ENCODE peak calls at places on chromosomes 7 and 10, in ten cellular contexts. One of them, this sample, is unnamed.

GRCh38 chr10:98030093-98030821 is at the start of gene CRTAC1:
- DNase-seq in ovary: peak; percentile 28
- DNase-seq in NB4: no peak
- DNase-seq in heart left ventricle: peak; percentile 84
- DNase-seq in right lobe of liver: no peak
- DNase-seq in body of pancreas: peak; percentile 57
- DNase-seq in A549: peak; percentile 32
- DNase-seq in suprapubic skin: no peak
- DNase-seq in IMR-90: no peak
- DNase-seq in lower leg skin: peak; percentile 24
- DNase-seq in this sample: peak; percentile 83

GRCh38 chr7:5282464-5283316 is at the start of gene SLC29A4:
- DNase-seq in right lobe of liver: peak; percentile 73
- DNase-seq in heart left ventricle: peak; percentile 55
- DNase-seq in IMR-90: no peak
- DNase-seq in body of pancreas: peak; percentile 45
- DNase-seq in suprapubic skin: no peak
- DNase-seq in ovary: peak; percentile 67
- DNase-seq in A549: peak; percentile 48
- DNase-seq in lower leg skin: no peak
- DNase-seq in NB4: peak; percentile 52
- DNase-seq in this sample: no peak

GRCh38 chr10:74096777-74097176 is 53.9 kb downstream of the AP3M1 start:
- DNase-seq in heart left ventricle: no peak
- DNase-seq in body of pancreas: no peak
- DNase-seq in lower leg skin: no peak
- DNase-seq in suprapubic skin: no peak
- DNase-seq in IMR-90: no peak
- DNase-seq in right lobe of liver: no peak
- DNase-seq in ovary: no peak
- DNase-seq in A549: no peak
- DNase-seq in NB4: peak; percentile 78
- DNase-seq in this sample: no peak

GRCh38 chr10:69952801-69953200 is 99.8 kb upstream of the MACROH2A2 start:
- DNase-seq in heart left ventricle: no peak
- DNase-seq in IMR-90: no peak
- DNase-seq in ovary: no peak
- DNase-seq in NB4: no peak
- DNase-seq in suprapubic skin: no peak
- DNase-seq in lower leg skin: no peak
- DNase-seq in body of pancreas: no peak
- DNase-seq in right lobe of liver: no peak
- DNase-seq in A549: no peak
- DNase-seq in this sample: no peak

GRCh38 chr7:103687981-103688380 is 242.0 kb upstream of the SLC26A5 start:
- DNase-seq in ovary: no peak
- DNase-seq in IMR-90: no peak
- DNase-seq in heart left ventricle: no peak
- DNase-seq in suprapubic skin: no peak
- DNase-seq in body of pancreas: no peak
- DNase-seq in A549: no peak
- DNase-seq in right lobe of liver: no peak
- DNase-seq in lower leg skin: no peak
- DNase-seq in NB4: no peak
- DNase-seq in this sample: no peak

GRCh38 chr10:88256013-88256680 is 327.0 kb downstream of the RNLS start:
- DNase-seq in lower leg skin: peak; percentile 19
- DNase-seq in right lobe of liver: no peak
- DNase-seq in suprapubic skin: no peak
- DNase-seq in A549: no peak
- DNase-seq in ovary: no peak
- DNase-seq in body of pancreas: peak; percentile 47
- DNase-seq in NB4: no peak
- DNase-seq in heart left ventricle: peak; percentile 86
- DNase-seq in IMR-90: no peak
- DNase-seq in this sample: peak; percentile 85

GRCh38 chr7:118149394-118149793 is 34.6 kb upstream of the LSM8 start:
- DNase-seq in A549: no peak
- DNase-seq in suprapubic skin: no peak
- DNase-seq in right lobe of liver: no peak
- DNase-seq in NB4: no peak
- DNase-seq in body of pancreas: no peak
- DNase-seq in ovary: no peak
- DNase-seq in heart left ventricle: no peak
- DNase-seq in lower leg skin: no peak
- DNase-seq in IMR-90: no peak
- DNase-seq in this sample: no peak

GRCh38 chr10:28294809-28295208 is 8.1 kb downstream of the MPP7 start:
- DNase-seq in lower leg skin: no peak
- DNase-seq in NB4: no peak
- DNase-seq in A549: no peak
- DNase-seq in heart left ventricle: no peak
- DNase-seq in body of pancreas: no peak
- DNase-seq in ovary: no peak
- DNase-seq in suprapubic skin: no peak
- DNase-seq in IMR-90: no peak
- DNase-seq in right lobe of liver: no peak
- DNase-seq in this sample: no peak

DNA sequence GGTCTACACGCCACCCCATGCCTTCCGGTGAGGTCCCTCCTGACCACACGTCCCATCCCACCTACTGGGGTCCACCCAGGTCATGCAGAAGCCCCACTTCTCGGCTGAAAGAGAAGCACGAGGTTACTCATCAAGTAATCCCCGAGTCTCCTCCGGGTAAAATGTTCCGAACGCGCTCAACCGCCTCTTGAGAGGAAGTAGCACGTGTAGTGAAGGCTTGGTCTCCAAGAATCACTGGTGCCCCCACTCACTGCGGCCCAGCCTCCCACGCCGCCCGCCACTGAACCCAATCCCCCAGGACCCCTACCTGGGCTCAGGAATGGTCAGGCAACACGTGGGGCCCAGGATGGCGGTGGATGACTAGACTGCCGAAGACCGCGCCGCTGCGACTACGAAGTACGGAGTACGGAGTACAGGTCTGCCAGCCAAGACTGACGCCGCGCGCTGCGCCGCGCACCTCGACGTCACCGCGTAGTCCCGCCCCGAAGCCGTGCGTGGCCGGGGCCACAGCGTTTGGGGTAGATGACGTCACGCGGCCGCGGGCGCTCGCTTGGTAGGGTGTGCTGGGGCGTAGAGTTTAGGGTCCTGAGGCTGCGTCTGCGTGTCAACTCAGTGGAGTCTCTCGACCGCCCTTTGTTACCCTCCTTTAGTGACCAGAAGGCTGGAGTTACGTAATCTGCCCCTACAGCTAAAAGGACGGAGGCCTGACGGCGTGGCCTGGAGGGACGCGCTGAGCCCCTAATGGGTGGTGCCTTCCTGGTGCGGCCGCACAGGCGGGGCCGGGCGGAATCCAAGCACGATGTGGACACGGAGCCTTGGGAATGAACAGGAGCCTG is 7.6 kb upstream of the MYO1G start:
- DNase-seq in ovary: peak; percentile 96
- DNase-seq in lower leg skin: peak; percentile 90
- DNase-seq in A549: peak; percentile 95
- DNase-seq in NB4: peak; percentile 100
- DNase-seq in suprapubic skin: peak; percentile 96
- DNase-seq in body of pancreas: peak; percentile 94
- DNase-seq in heart left ventricle: peak; percentile 97
- DNase-seq in IMR-90: peak; percentile 95
- DNase-seq in right lobe of liver: peak; percentile 95
- DNase-seq in this sample: peak; percentile 96
- TF ChIP-seq POLR2A in ovary: peak; percentile 99
- TF ChIP-seq POLR2A in lower leg skin: no peak
- TF ChIP-seq POLR2A in A549: peak; percentile 99
- TF ChIP-seq POLR2A in NB4: peak; percentile 100
- TF ChIP-seq POLR2A in suprapubic skin: peak; percentile 97
- TF ChIP-seq POLR2A in body of pancreas: peak; percentile 95
- TF ChIP-seq POLR2A in heart left ventricle: peak; percentile 39
- TF ChIP-seq POLR2A in IMR-90: peak; percentile 98
- TF ChIP-seq POLR2A in right lobe of liver: peak; percentile 90
- TF ChIP-seq POLR2A in this sample: peak; percentile 93

DNA sequence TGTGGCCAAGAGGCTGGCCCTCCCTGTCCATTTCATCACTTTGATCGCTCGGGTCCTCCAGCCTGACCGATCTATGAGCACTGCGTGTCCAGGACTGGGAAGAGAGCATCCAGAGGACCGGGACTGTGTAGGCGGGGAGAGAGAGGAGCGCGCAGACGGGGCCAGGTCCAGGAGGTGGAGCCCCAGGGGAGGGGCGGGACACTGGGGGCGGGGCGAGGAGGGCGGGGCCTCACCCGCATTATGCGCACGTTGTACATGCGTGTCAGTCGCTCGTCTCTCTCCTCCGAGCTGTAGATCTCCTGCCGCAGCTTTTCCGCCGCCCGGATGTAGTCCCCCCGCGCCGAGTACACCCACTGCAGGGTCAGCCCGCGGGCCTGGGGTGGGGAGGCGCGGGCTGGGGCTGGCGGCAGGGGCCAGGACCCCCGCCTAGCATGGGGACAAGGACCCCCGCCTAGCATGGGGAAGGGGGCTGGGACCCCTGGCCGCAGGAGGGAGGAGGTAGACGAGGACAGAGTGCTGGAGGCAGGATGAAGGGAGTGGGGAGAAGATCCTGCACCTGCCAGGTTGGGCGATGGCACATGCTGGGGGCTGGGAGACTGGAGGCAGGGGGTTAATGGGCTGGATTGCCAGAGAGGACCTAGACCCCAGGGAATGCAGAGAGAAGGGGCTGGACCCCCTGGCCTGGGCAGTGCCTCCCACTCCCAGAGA is 14.3 kb downstream of the MOSPD3 start:
- DNase-seq in NB4: peak; percentile 96
- DNase-seq in heart left ventricle: peak; percentile 82
- DNase-seq in IMR-90: peak; percentile 81
- DNase-seq in body of pancreas: peak; percentile 80
- DNase-seq in lower leg skin: peak; percentile 78
- DNase-seq in right lobe of liver: peak; percentile 94
- DNase-seq in A549: peak; percentile 85
- DNase-seq in suprapubic skin: peak; percentile 90
- DNase-seq in ovary: peak; percentile 83
- DNase-seq in this sample: peak; percentile 93
- H3K4me3 ChIP-seq in NB4: peak overlapping the region; percentile 64
- H3K4me3 ChIP-seq in heart left ventricle: peak overlapping the region; percentile 32
- H3K4me3 ChIP-seq in IMR-90: peak overlapping the region; percentile 33
- H3K4me3 ChIP-seq in body of pancreas: no peak overlapping the region
- H3K4me3 ChIP-seq in lower leg skin: no peak overlapping the region
- H3K4me3 ChIP-seq in right lobe of liver: no peak overlapping the region
- H3K4me3 ChIP-seq in A549: peak overlapping the region; percentile 37
- H3K4me3 ChIP-seq in suprapubic skin: peak overlapping the region; percentile 38
- H3K4me3 ChIP-seq in ovary: peak overlapping the region; percentile 19
- H3K4me3 ChIP-seq in this sample: peak overlapping the region; percentile 23

GRCh38 chr10:132634241-132634946 is 96.8 kb downstream of the INPP5A start:
- DNase-seq in A549: no peak
- DNase-seq in lower leg skin: no peak
- DNase-seq in NB4: peak; percentile 29
- DNase-seq in body of pancreas: no peak
- DNase-seq in suprapubic skin: peak; percentile 72
- DNase-seq in heart left ventricle: peak; percentile 17
- DNase-seq in IMR-90: no peak
- DNase-seq in right lobe of liver: peak; percentile 36
- DNase-seq in ovary: no peak
- DNase-seq in this sample: peak; percentile 58

GRCh38 chr10:132637477-132638129 is 100.0 kb downstream of the INPP5A start:
- DNase-seq in A549: peak; percentile 66
- DNase-seq in NB4: peak; percentile 81
- DNase-seq in ovary: peak; percentile 24
- DNase-seq in body of pancreas: no peak
- DNase-seq in right lobe of liver: peak; percentile 18
- DNase-seq in lower leg skin: no peak
- DNase-seq in heart left ventricle: peak; percentile 13
- DNase-seq in suprapubic skin: peak; percentile 54
- DNase-seq in IMR-90: peak; percentile 73
- DNase-seq in this sample: peak; percentile 60

GRCh38 chr10:132632851-132633684 is 95.5 kb downstream of the INPP5A start:
- DNase-seq in suprapubic skin: peak; percentile 48
- DNase-seq in lower leg skin: no peak
- DNase-seq in right lobe of liver: peak; percentile 31
- DNase-seq in A549: no peak
- DNase-seq in heart left ventricle: peak; percentile 27
- DNase-seq in ovary: peak; percentile 28
- DNase-seq in IMR-90: peak; percentile 60
- DNase-seq in NB4: no peak
- DNase-seq in body of pancreas: no peak
- DNase-seq in this sample: peak; percentile 73

GRCh38 chr10:132636358-132636757 is 98.8 kb downstream of the INPP5A start:
- DNase-seq in suprapubic skin: peak; percentile 62
- DNase-seq in IMR-90: no peak
- DNase-seq in right lobe of liver: peak; percentile 42
- DNase-seq in body of pancreas: no peak
- DNase-seq in A549: no peak
- DNase-seq in NB4: peak; percentile 32
- DNase-seq in heart left ventricle: peak; percentile 19
- DNase-seq in ovary: no peak
- DNase-seq in lower leg skin: no peak
- DNase-seq in this sample: peak; percentile 59

GRCh38 chr10:132634947-132635271 is 97.3 kb downstream of the INPP5A start:
- DNase-seq in ovary: no peak
- DNase-seq in suprapubic skin: peak; percentile 35
- DNase-seq in body of pancreas: no peak
- DNase-seq in right lobe of liver: no peak
- DNase-seq in A549: no peak
- DNase-seq in heart left ventricle: no peak
- DNase-seq in lower leg skin: no peak
- DNase-seq in NB4: no peak
- DNase-seq in IMR-90: no peak
- DNase-seq in this sample: no peak
- TF ChIP-seq POLR2A in ovary: no peak
- TF ChIP-seq POLR2A in suprapubic skin: no peak
- TF ChIP-seq POLR2A in body of pancreas: no peak
- TF ChIP-seq POLR2A in right lobe of liver: no peak
- TF ChIP-seq POLR2A in A549: no peak
- TF ChIP-seq POLR2A in heart left ventricle: no peak
- TF ChIP-seq POLR2A in lower leg skin: no peak
- TF ChIP-seq POLR2A in NB4: no peak
- TF ChIP-seq POLR2A in IMR-90: no peak
- TF ChIP-seq POLR2A in this sample: no peak

GRCh38 chr7:47293884-47294568 is 287.9 kb downstream of the TNS3 start:
- DNase-seq in A549: no peak
- DNase-seq in NB4: peak; percentile 91
- DNase-seq in lower leg skin: no peak
- DNase-seq in ovary: peak; percentile 39
- DNase-seq in heart left ventricle: peak; percentile 72
- DNase-seq in suprapubic skin: peak; percentile 84
- DNase-seq in right lobe of liver: no peak
- DNase-seq in IMR-90: peak; percentile 51
- DNase-seq in body of pancreas: peak; percentile 52
- DNase-seq in this sample: peak; percentile 92

GRCh38 chr7:47290466-47290865 is 291.4 kb downstream of the TNS3 start:
- DNase-seq in lower leg skin: no peak
- DNase-seq in ovary: no peak
- DNase-seq in IMR-90: no peak
- DNase-seq in heart left ventricle: no peak
- DNase-seq in A549: no peak
- DNase-seq in suprapubic skin: no peak
- DNase-seq in right lobe of liver: no peak
- DNase-seq in body of pancreas: no peak
- DNase-seq in NB4: no peak
- DNase-seq in this sample: no peak

GRCh38 chr7:47290867-47291266 is 291.0 kb downstream of the TNS3 start:
- DNase-seq in suprapubic skin: no peak
- DNase-seq in A549: no peak
- DNase-seq in IMR-90: no peak
- DNase-seq in right lobe of liver: no peak
- DNase-seq in NB4: no peak
- DNase-seq in body of pancreas: no peak
- DNase-seq in lower leg skin: no peak
- DNase-seq in ovary: no peak
- DNase-seq in heart left ventricle: no peak
- DNase-seq in this sample: no peak

GRCh38 chr7:47292832-47293309 is 289.0 kb downstream of the TNS3 start:
- DNase-seq in IMR-90: peak; percentile 51
- DNase-seq in body of pancreas: no peak
- DNase-seq in heart left ventricle: no peak
- DNase-seq in lower leg skin: no peak
- DNase-seq in ovary: no peak
- DNase-seq in NB4: no peak
- DNase-seq in right lobe of liver: no peak
- DNase-seq in suprapubic skin: no peak
- DNase-seq in A549: no peak
- DNase-seq in this sample: no peak

GRCh38 chr7:47291461-47292051 is 290.4 kb downstream of the TNS3 start:
- DNase-seq in NB4: peak; percentile 96
- DNase-seq in right lobe of liver: no peak
- DNase-seq in heart left ventricle: no peak
- DNase-seq in ovary: no peak
- DNase-seq in A549: peak; percentile 56
- DNase-seq in suprapubic skin: peak; percentile 63
- DNase-seq in IMR-90: peak; percentile 96
- DNase-seq in body of pancreas: no peak
- DNase-seq in lower leg skin: peak; percentile 62
- DNase-seq in this sample: no peak
- H3K4me3 ChIP-seq in NB4: peak overlapping the region; percentile 1
- H3K4me3 ChIP-seq in right lobe of liver: no peak overlapping the region
- H3K4me3 ChIP-seq in heart left ventricle: no peak overlapping the region
- H3K4me3 ChIP-seq in ovary: no peak overlapping the region
- H3K4me3 ChIP-seq in A549: no peak overlapping the region
- H3K4me3 ChIP-seq in suprapubic skin: no peak overlapping the region
- H3K4me3 ChIP-seq in IMR-90: no peak overlapping the region
- H3K4me3 ChIP-seq in body of pancreas: no peak overlapping the region
- H3K4me3 ChIP-seq in lower leg skin: no peak overlapping the region
- H3K4me3 ChIP-seq in this sample: no peak overlapping the region